ENCODE peak calls at places on chromosomes 11 and 22, in ten cellular contexts. Y is upper lobe of right lung; H is fibroblast of lung; M is aorta; A is neural progenitor cell; Z is colonic mucosa; O is CD8-positive, alpha-beta T cell; J is A549; P is GM23338; L is uterus. R is an unnamed sample. For H3K4me1, the result is how much of the 10 kb centered on the place peaks cover.

GRCh38 chr22:44037519-44038370 is 13.6 kb downstream of the PARVB start:
- DNase-seq in Y (no peak), H (peak), M (no peak), A (no peak), Z (no peak), O (no peak), J (peak), P (no peak), L (peak), R (no peak)

GRCh38 chr11:75855191-75855590 is 40.2 kb downstream of the UVRAG start:
- DNase-seq in Y (no peak), H (no peak), M (no peak), A (no peak), Z (no peak), O (no peak), J (no peak), P (peak), L (no peak), R (no peak)

GRCh38 chr11:76233196-76233921 is 27.1 kb upstream of the WNT11 start:
- DNase-seq in Y (no peak), H (no peak), M (no peak), A (no peak), Z (no peak), O (no peak), J (no peak), P (no peak), L (no peak), R (no peak)

GRCh38 chr11:134244593-134244992 is 8.6 kb downstream of the THYN1 start:
- DNase-seq in Y (no peak), H (no peak), M (no peak), A (peak), Z (no peak), O (peak), J (no peak), P (peak), L (no peak), R (peak)

GRCh38 chr11:119739021-119739703 is 10.2 kb upstream of the NECTIN1 start:
- DNase-seq in Y (no peak), H (no peak), M (no peak), A (no peak), Z (peak), O (no peak), J (no peak), P (no peak), L (peak), R (peak)

GRCh38 chr11:2787816-2788750 is 88.3 kb upstream of the KCNQ1OT1 start:
- DNase-seq in Y (peak), H (no peak), M (no peak), A (peak), Z (peak), O (no peak), J (no peak), P (peak), L (no peak), R (peak)

GRCh38 chr11:94661444-94661843 is 94.3 kb downstream of the PIWIL4 start:
- DNase-seq in Y (no peak), H (no peak), M (no peak), A (no peak), Z (no peak), O (no peak), J (no peak), P (no peak), L (no peak), R (no peak)

GRCh38 chr11:113249491-113249763 is 65.0 kb upstream of the TTC12 start:
- DNase-seq in Y (no peak), H (no peak), M (no peak), A (no peak), Z (no peak), O (no peak), J (no peak), P (peak), L (no peak), R (no peak)

GRCh38 chr11:84905411-84905810 is 721.7 kb downstream of the DLG2 start:
- DNase-seq in Y (no peak), H (peak), M (no peak), A (no peak), Z (no peak), O (no peak), J (no peak), P (no peak), L (no peak), R (no peak)

GRCh38 chr11:17541330-17541885 is 2.8 kb downstream of the USH1C start:
- DNase-seq in Y (no peak), H (no peak), M (no peak), A (no peak), Z (peak), O (no peak), J (no peak), P (no peak), L (no peak), R (peak)

GRCh38 chr11:114779189-114779588 is 100.9 kb downstream of the NXPE2 start:
- DNase-seq in Y (no peak), H (no peak), M (no peak), A (no peak), Z (no peak), O (no peak), J (no peak), P (no peak), L (no peak), R (no peak)

GRCh38 chr22:23283591-23284503 is 103.5 kb downstream of the BCR start:
- DNase-seq in Y (no peak), H (no peak), M (no peak), A (no peak), Z (no peak), O (no peak), J (no peak), P (no peak), L (no peak), R (no peak)

GRCh38 chr22:38953577-38954413 is 3.6 kb upstream of the APOBEC3A start:
- DNase-seq in Y (no peak), H (no peak), M (no peak), A (no peak), Z (peak), O (peak), J (peak), P (no peak), L (no peak), R (peak)

GRCh38 chr11:117445097-117445658 is 117.5 kb downstream of the CEP164 start:
- DNase-seq in Y (no peak), H (no peak), M (no peak), A (no peak), Z (no peak), O (no peak), J (no peak), P (no peak), L (no peak), R (no peak)

GRCh38 chr11:119445850-119446249 is 22.9 kb upstream of the THY1 start:
- DNase-seq in Y (no peak), H (peak), M (no peak), A (no peak), Z (no peak), O (no peak), J (no peak), P (no peak), L (no peak), R (no peak)

GRCh38 chr11:101187748-101188147 is 58.1 kb upstream of the PGR start:
- DNase-seq in Y (no peak), H (no peak), M (no peak), A (no peak), Z (no peak), O (no peak), J (no peak), P (no peak), L (no peak), R (no peak)

GRCh38 chr22:30214703-30215405 is 31.7 kb downstream of the LIF start:
- DNase-seq in Y (no peak), H (no peak), M (no peak), A (no peak), Z (no peak), O (no peak), J (no peak), P (peak), L (no peak), R (no peak)

GRCh38 chr11:69418576-69419296 is 62.7 kb upstream of the LINC01488 start:
- DNase-seq in Y (peak), H (no peak), M (no peak), A (no peak), Z (no peak), O (no peak), J (no peak), P (no peak), L (no peak), R (no peak)

GRCh38 chr11:30855383-30856006 is 269.3 kb upstream of the MPPED2 start:
- DNase-seq in Y (no peak), H (peak), M (no peak), A (no peak), Z (no peak), O (no peak), J (no peak), P (no peak), L (no peak), R (no peak)

GRCh38 chr11:100578966-100579365 is 108.1 kb upstream of the ARHGAP42 start:
- DNase-seq in Y (no peak), H (peak), M (no peak), A (no peak), Z (no peak), O (no peak), J (no peak), P (peak), L (no peak), R (no peak)

GRCh38 chr22:44359496-44360110 is 46.9 kb upstream of the SHISAL1 start:
- DNase-seq in Y (peak), H (no peak), M (peak), A (no peak), Z (no peak), O (no peak), J (no peak), P (no peak), L (no peak), R (no peak)

GRCh38 chr11:60128376-60128775 is 39.9 kb downstream of the MS4A2 start:
- DNase-seq in Y (no peak), H (no peak), M (no peak), A (no peak), Z (no peak), O (no peak), J (no peak), P (no peak), L (no peak), R (no peak)

GRCh38 chr11:60127311-60127811 is 38.9 kb downstream of the MS4A2 start:
- DNase-seq in Y (no peak), H (no peak), M (no peak), A (no peak), Z (no peak), O (no peak), J (no peak), P (no peak), L (no peak), R (peak)

GRCh38 chr11:60122414-60123036 is 34.1 kb downstream of the MS4A2 start:
- DNase-seq in Y (no peak), H (no peak), M (no peak), A (no peak), Z (no peak), O (no peak), J (no peak), P (no peak), L (no peak), R (no peak)

GRCh38 chr11:60125962-60126585 is 37.6 kb downstream of the MS4A2 start:
- DNase-seq in Y (no peak), H (no peak), M (no peak), A (no peak), Z (no peak), O (no peak), J (no peak), P (no peak), L (no peak), R (peak)

GRCh38 chr11:60124802-60125432 is 36.5 kb downstream of the MS4A2 start:
- DNase-seq in Y (no peak), H (no peak), M (no peak), A (no peak), Z (no peak), O (no peak), J (no peak), P (no peak), L (no peak), R (no peak)
- H3K27ac ChIP-seq in Y (no peak), H (no peak), M (no peak), A (no peak), Z (no peak), O (no peak), J (no peak), P (no peak), L (no peak), R (peak)

GRCh38 chr11:15816270-15816871 is 540.0 kb downstream of the SOX6 start:
- DNase-seq in Y (no peak), H (peak), M (peak), A (no peak), Z (no peak), O (no peak), J (no peak), P (no peak), L (no peak), R (peak)

GRCh38 chr11:15816996-15817395 is 539.4 kb downstream of the SOX6 start:
- DNase-seq in Y (no peak), H (peak), M (no peak), A (no peak), Z (no peak), O (no peak), J (no peak), P (no peak), L (no peak), R (no peak)

GRCh38 chr11:15819679-15820286 is 536.6 kb downstream of the SOX6 start:
- DNase-seq in Y (peak), H (peak), M (peak), A (peak), Z (peak), O (no peak), J (peak), P (peak), L (peak), R (peak)

GRCh38 chr11:15818132-15818842 is 538.1 kb downstream of the SOX6 start:
- DNase-seq in Y (no peak), H (peak), M (no peak), A (no peak), Z (peak), O (no peak), J (no peak), P (no peak), L (no peak), R (no peak)

DNA sequence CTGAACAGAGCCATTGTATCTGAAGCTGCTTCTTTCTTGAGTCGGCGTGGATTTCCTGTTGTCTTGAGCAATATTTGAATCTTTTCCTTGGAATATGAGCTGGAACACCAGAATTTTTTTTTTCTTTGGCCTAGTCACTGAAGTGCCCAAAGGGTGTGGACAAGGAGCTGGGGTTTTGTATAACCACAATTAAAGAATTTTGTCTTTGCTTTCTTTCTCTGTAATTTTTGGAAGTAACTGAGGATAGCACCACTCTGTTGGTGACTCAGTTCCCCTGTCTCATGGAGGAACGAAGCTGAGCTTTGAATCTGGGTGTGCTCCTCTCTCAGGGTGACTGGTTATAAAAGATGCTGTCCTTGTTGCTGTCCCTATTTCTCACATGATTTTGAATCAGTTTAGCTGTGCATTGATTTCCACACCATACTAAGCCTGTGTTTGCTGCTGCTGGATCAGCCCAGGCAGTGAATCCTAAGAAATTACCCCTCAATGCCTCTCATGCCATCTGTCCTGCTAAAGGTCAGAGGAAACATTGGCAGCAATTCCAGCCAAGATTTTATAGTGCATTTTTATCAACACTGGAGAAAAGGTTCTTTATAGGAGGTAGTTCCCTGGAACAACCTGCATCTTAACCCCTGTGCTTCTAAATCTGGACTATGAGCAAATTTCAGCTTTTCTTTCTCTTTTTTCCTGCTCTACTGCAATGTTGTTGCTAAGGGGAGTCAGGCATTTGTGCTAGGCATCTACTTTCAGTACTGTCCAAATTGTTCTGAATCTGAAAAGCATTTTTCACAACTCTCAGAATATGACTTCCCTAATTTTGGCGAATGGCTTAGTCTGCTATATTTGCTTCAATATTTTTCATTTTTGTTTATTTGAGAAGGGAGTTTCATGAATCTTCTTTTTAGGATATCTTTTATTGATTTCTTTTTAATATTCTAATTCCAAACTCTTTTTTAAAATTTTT is 540.8 kb downstream of the SOX6 start:
- DNase-seq in Y (no peak), H (peak), M (no peak), A (no peak), Z (peak), O (no peak), J (no peak), P (no peak), L (no peak), R (peak)
- H3K4me3 ChIP-seq in Y (no peak), H (no peak), M (no peak), A (no peak), Z (no peak), O (no peak), J (no peak), P (no peak), L (no peak), R (no peak)

GRCh38 chr22:49948958-49949913 is 11.3 kb upstream of the PIM3 start:
- DNase-seq in Y (peak), H (no peak), M (no peak), A (no peak), Z (peak), O (no peak), J (no peak), P (no peak), L (no peak), R (peak)

GRCh38 chr22:49947296-49947622 is 13.3 kb upstream of the PIM3 start:
- DNase-seq in Y (no peak), H (no peak), M (no peak), A (no peak), Z (no peak), O (no peak), J (no peak), P (no peak), L (no peak), R (no peak)

GRCh38 chr22:49946612-49947295 is 13.8 kb upstream of the PIM3 start:
- DNase-seq in Y (no peak), H (no peak), M (no peak), A (peak), Z (peak), O (no peak), J (no peak), P (no peak), L (no peak), R (no peak)

GRCh38 chr22:49948573-49948957 is 12.0 kb upstream of the PIM3 start:
- DNase-seq in Y (no peak), H (no peak), M (no peak), A (no peak), Z (no peak), O (no peak), J (no peak), P (no peak), L (no peak), R (no peak)

DNA sequence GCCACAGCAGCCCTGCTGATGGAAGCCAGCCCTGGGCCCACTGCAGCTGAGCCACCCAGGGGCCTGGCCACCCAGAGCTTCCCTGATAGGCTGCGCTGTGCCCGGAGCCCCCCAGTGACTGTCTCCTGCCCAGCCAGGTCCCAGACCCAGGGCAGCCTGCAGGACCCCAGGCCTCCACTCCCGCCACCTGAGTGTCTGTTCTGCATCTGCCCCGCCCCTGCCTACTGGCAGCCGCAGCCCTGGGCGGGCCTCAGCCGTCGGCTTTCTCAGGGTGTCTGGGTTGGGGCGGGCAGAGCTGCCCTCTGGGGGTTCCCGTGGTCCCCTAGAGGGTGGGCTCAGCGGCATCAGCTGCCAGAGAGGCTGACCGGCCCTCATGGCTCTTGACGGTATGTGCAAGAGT is 12.5 kb upstream of the PIM3 start:
- DNase-seq in Y (no peak), H (no peak), M (no peak), A (no peak), Z (peak), O (no peak), J (no peak), P (no peak), L (no peak), R (peak)
- H3K4me1 ChIP-seq in Y (under half), H (under half), M (under half), A (under half), Z (under half), O (under half), J (half or more), P (under half), L (under half), R (under half)

GRCh38 chr22:41579297-41579996 is 10.2 kb downstream of the PMM1 start:
- DNase-seq in Y (no peak), H (no peak), M (no peak), A (no peak), Z (no peak), O (no peak), J (no peak), P (no peak), L (no peak), R (no peak)

GRCh38 chr22:41579997-41580355 is 9.7 kb downstream of the PMM1 start:
- DNase-seq in Y (no peak), H (no peak), M (no peak), A (no peak), Z (no peak), O (no peak), J (no peak), P (no peak), L (no peak), R (no peak)

GRCh38 chr22:41584881-41585280 is 4.8 kb downstream of the PMM1 start:
- DNase-seq in Y (no peak), H (no peak), M (no peak), A (no peak), Z (no peak), O (no peak), J (no peak), P (no peak), L (no peak), R (no peak)

GRCh38 chr22:41585898-41586297 is 3.7 kb downstream of the PMM1 start:
- DNase-seq in Y (no peak), H (no peak), M (no peak), A (no peak), Z (no peak), O (no peak), J (no peak), P (no peak), L (no peak), R (no peak)

GRCh38 chr22:41582694-41583093 is 6.9 kb downstream of the PMM1 start:
- DNase-seq in Y (no peak), H (no peak), M (no peak), A (no peak), Z (no peak), O (no peak), J (no peak), P (no peak), L (no peak), R (no peak)
- H3K27ac ChIP-seq in Y (no peak), H (no peak), M (no peak), A (no peak), Z (no peak), O (no peak), J (no peak), P (no peak), L (no peak), R (no peak)

GRCh38 chr11:16186680-16187079 is 169.7 kb downstream of the SOX6 start:
- DNase-seq in Y (no peak), H (no peak), M (no peak), A (no peak), Z (no peak), O (no peak), J (no peak), P (no peak), L (no peak), R (peak)
- H3K4me3 ChIP-seq in Y (no peak), H (no peak), M (no peak), A (no peak), Z (no peak), O (no peak), J (no peak), P (no peak), L (no peak), R (no peak)

DNA sequence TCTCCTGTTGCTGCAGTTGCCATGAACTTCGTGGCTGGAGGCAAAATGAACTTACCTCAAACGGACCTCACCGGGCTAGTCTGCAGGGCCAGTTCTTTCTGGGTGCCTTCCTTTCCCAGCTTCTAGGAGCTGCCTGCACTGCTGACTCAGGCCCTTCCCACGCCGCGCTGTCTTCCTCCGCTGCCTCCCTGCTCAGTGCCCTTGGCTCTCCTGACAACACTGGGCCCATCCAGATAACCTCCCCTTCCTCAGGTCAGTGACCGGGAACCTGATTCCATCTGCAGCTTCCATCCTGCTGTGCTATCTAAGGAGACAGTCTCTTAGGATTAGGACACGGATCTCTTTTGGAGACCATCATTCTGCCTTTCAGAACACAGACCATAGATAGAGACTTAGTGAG is 19.3 kb downstream of the MOB2 start:
- DNase-seq in Y (no peak), H (no peak), M (no peak), A (no peak), Z (no peak), O (no peak), J (no peak), P (no peak), L (no peak), R (no peak)
- H3K4me1 ChIP-seq in Y (under half), H (under half), M (under half), A (under half), Z (under half), O (under half), J (under half), P (under half), L (under half), R (under half)

GRCh38 chr22:42844756-42845155 is 12.3 kb downstream of the ARFGAP3 start:
- DNase-seq in Y (no peak), H (no peak), M (no peak), A (no peak), Z (peak), O (no peak), J (no peak), P (no peak), L (no peak), R (peak)
- H3K27ac ChIP-seq in Y (no peak), H (no peak), M (no peak), A (no peak), Z (peak), O (no peak), J (peak), P (peak), L (no peak), R (peak)

R was measured in small intestine.